ENCODE peak calls at places on chromosome 4, in six cellular contexts. One of them, this sample, is unnamed.

GRCh38 chr4:11765849-11766453 is 337.3 kb upstream of the HS3ST1 start:
- DNase-seq in transverse colon: peak; percentile 14
- DNase-seq in sigmoid colon: no peak
- DNase-seq in lung: no peak
- DNase-seq in thoracic aorta: no peak
- DNase-seq in AG04450: no peak
- DNase-seq in this sample: no peak

GRCh38 chr4:18479825-18480224 is 458.3 kb upstream of the LCORL start:
- DNase-seq in sigmoid colon: no peak
- DNase-seq in transverse colon: no peak
- DNase-seq in lung: no peak
- DNase-seq in AG04450: no peak
- DNase-seq in thoracic aorta: no peak
- DNase-seq in this sample: no peak

GRCh38 chr4:67593741-67594175 is 35.2 kb downstream of the STAP1 start:
- DNase-seq in lung: no peak
- DNase-seq in AG04450: no peak
- DNase-seq in sigmoid colon: no peak
- DNase-seq in thoracic aorta: no peak
- DNase-seq in transverse colon: no peak
- DNase-seq in this sample: no peak

GRCh38 chr4:13496605-13497004 is 12.5 kb upstream of the RAB28 start:
- DNase-seq in AG04450: no peak
- DNase-seq in thoracic aorta: no peak
- DNase-seq in lung: no peak
- DNase-seq in sigmoid colon: no peak
- DNase-seq in transverse colon: no peak
- DNase-seq in this sample: no peak

GRCh38 chr4:123505457-123506310 is 109.1 kb downstream of the SPRY1 start:
- DNase-seq in lung: peak; percentile 57
- DNase-seq in sigmoid colon: peak; percentile 78
- DNase-seq in thoracic aorta: no peak
- DNase-seq in AG04450: peak; percentile 10
- DNase-seq in transverse colon: peak; percentile 37
- DNase-seq in this sample: peak; percentile 69

GRCh38 chr4:88949605-88950004 is 107.4 kb downstream of the FAM13A start:
- DNase-seq in AG04450: no peak
- DNase-seq in transverse colon: no peak
- DNase-seq in lung: no peak
- DNase-seq in sigmoid colon: no peak
- DNase-seq in thoracic aorta: no peak
- DNase-seq in this sample: no peak

GRCh38 chr4:117096886-117097285 is 11.5 kb upstream of the TRAM1L1 start:
- DNase-seq in AG04450: no peak
- DNase-seq in sigmoid colon: no peak
- DNase-seq in lung: no peak
- DNase-seq in thoracic aorta: no peak
- DNase-seq in transverse colon: no peak
- DNase-seq in this sample: no peak

GRCh38 chr4:1808851-1809753 is 16.0 kb downstream of the FGFR3 start:
- DNase-seq in AG04450: no peak
- DNase-seq in lung: no peak
- DNase-seq in transverse colon: no peak
- DNase-seq in thoracic aorta: no peak
- DNase-seq in sigmoid colon: no peak
- DNase-seq in this sample: no peak

GRCh38 chr4:98816386-98816785 is 112.5 kb downstream of the EIF4E start:
- DNase-seq in AG04450: no peak
- DNase-seq in sigmoid colon: no peak
- DNase-seq in transverse colon: no peak
- DNase-seq in thoracic aorta: no peak
- DNase-seq in lung: no peak
- DNase-seq in this sample: no peak

GRCh38 chr4:73609688-73610087 is 10.5 kb downstream of the RASSF6 start:
- DNase-seq in lung: no peak
- DNase-seq in sigmoid colon: no peak
- DNase-seq in transverse colon: no peak
- DNase-seq in AG04450: peak; percentile 55
- DNase-seq in thoracic aorta: no peak
- DNase-seq in this sample: no peak

GRCh38 chr4:87097075-87097474 is 123.3 kb downstream of the KLHL8 start:
- DNase-seq in lung: no peak
- DNase-seq in AG04450: no peak
- DNase-seq in sigmoid colon: no peak
- DNase-seq in thoracic aorta: no peak
- DNase-seq in transverse colon: peak; percentile 28
- DNase-seq in this sample: no peak

GRCh38 chr4:184000457-184001395 is 95.6 kb downstream of the STOX2 start:
- DNase-seq in AG04450: no peak
- DNase-seq in transverse colon: no peak
- DNase-seq in thoracic aorta: no peak
- DNase-seq in lung: no peak
- DNase-seq in sigmoid colon: no peak
- DNase-seq in this sample: peak; percentile 33

GRCh38 chr4:148205481-148205880 is 236.7 kb downstream of the NR3C2 start:
- DNase-seq in transverse colon: no peak
- DNase-seq in lung: no peak
- DNase-seq in sigmoid colon: no peak
- DNase-seq in thoracic aorta: no peak
- DNase-seq in AG04450: no peak
- DNase-seq in this sample: no peak

GRCh38 chr4:139978692-139979091 is 175.3 kb downstream of the MAML3 start:
- DNase-seq in transverse colon: no peak
- DNase-seq in sigmoid colon: no peak
- DNase-seq in AG04450: no peak
- DNase-seq in lung: no peak
- DNase-seq in thoracic aorta: no peak
- DNase-seq in this sample: no peak

GRCh38 chr4:93183589-93183988 is 645.0 kb upstream of the ATOH1 start:
- DNase-seq in thoracic aorta: no peak
- DNase-seq in sigmoid colon: no peak
- DNase-seq in AG04450: no peak
- DNase-seq in transverse colon: no peak
- DNase-seq in lung: no peak
- DNase-seq in this sample: no peak

GRCh38 chr4:151667666-151668065 is 93.1 kb downstream of the GATB start:
- DNase-seq in AG04450: no peak
- DNase-seq in thoracic aorta: no peak
- DNase-seq in sigmoid colon: no peak
- DNase-seq in transverse colon: no peak
- DNase-seq in lung: no peak
- DNase-seq in this sample: no peak
- H3K27ac ChIP-seq in AG04450: no peak overlapping the region
- H3K27ac ChIP-seq in thoracic aorta: no peak overlapping the region
- H3K27ac ChIP-seq in sigmoid colon: no peak overlapping the region
- H3K27ac ChIP-seq in transverse colon: no peak overlapping the region
- H3K27ac ChIP-seq in lung: no peak overlapping the region
- H3K27ac ChIP-seq in this sample: no peak overlapping the region

GRCh38 chr4:146650034-146650433 is 11.3 kb downstream of the POU4F2 start:
- DNase-seq in lung: no peak
- DNase-seq in transverse colon: no peak
- DNase-seq in AG04450: no peak
- DNase-seq in thoracic aorta: no peak
- DNase-seq in sigmoid colon: no peak
- DNase-seq in this sample: no peak

GRCh38 chr4:146648384-146648783 is 9.7 kb downstream of the POU4F2 start:
- DNase-seq in AG04450: no peak
- DNase-seq in transverse colon: no peak
- DNase-seq in thoracic aorta: no peak
- DNase-seq in lung: no peak
- DNase-seq in sigmoid colon: no peak
- DNase-seq in this sample: no peak

GRCh38 chr4:146647615-146648383 is 9.1 kb downstream of the POU4F2 start:
- DNase-seq in AG04450: no peak
- DNase-seq in lung: no peak
- DNase-seq in sigmoid colon: no peak
- DNase-seq in transverse colon: no peak
- DNase-seq in thoracic aorta: no peak
- DNase-seq in this sample: no peak

GRCh38 chr4:146646601-146647000 is 7.9 kb downstream of the POU4F2 start:
- DNase-seq in transverse colon: no peak
- DNase-seq in lung: no peak
- DNase-seq in thoracic aorta: no peak
- DNase-seq in sigmoid colon: no peak
- DNase-seq in AG04450: no peak
- DNase-seq in this sample: no peak

GRCh38 chr4:146649232-146649631 is 10.5 kb downstream of the POU4F2 start:
- DNase-seq in thoracic aorta: no peak
- DNase-seq in transverse colon: no peak
- DNase-seq in lung: no peak
- DNase-seq in AG04450: no peak
- DNase-seq in sigmoid colon: no peak
- DNase-seq in this sample: no peak
- H3K27me3 ChIP-seq in thoracic aorta: peaks cover 6% of the 10 kb centered on the region
- H3K27me3 ChIP-seq in transverse colon: peaks cover 99% of the 10 kb centered on the region
- H3K27me3 ChIP-seq in lung: peaks cover 9% of the 10 kb centered on the region
- H3K27me3 ChIP-seq in AG04450: peaks cover 39% of the 10 kb centered on the region
- H3K27me3 ChIP-seq in sigmoid colon: peaks cover 23% of the 10 kb centered on the region
- H3K27me3 ChIP-seq in this sample: peaks cover 3% of the 10 kb centered on the region

GRCh38 chr4:53192017-53192416 is 173.8 kb downstream of the SCFD2 start:
- DNase-seq in thoracic aorta: no peak
- DNase-seq in AG04450: no peak
- DNase-seq in lung: no peak
- DNase-seq in sigmoid colon: no peak
- DNase-seq in transverse colon: no peak
- DNase-seq in this sample: no peak

GRCh38 chr4:53186714-53187358 is 179.0 kb downstream of the SCFD2 start:
- DNase-seq in thoracic aorta: no peak
- DNase-seq in AG04450: no peak
- DNase-seq in lung: no peak
- DNase-seq in transverse colon: no peak
- DNase-seq in sigmoid colon: no peak
- DNase-seq in this sample: no peak

GRCh38 chr4:53189011-53189410 is 176.8 kb downstream of the SCFD2 start:
- DNase-seq in AG04450: peak; percentile 26
- DNase-seq in transverse colon: no peak
- DNase-seq in sigmoid colon: no peak
- DNase-seq in thoracic aorta: no peak
- DNase-seq in lung: no peak
- DNase-seq in this sample: no peak

GRCh38 chr4:53183754-53184153 is 182.1 kb downstream of the SCFD2 start:
- DNase-seq in lung: no peak
- DNase-seq in transverse colon: no peak
- DNase-seq in sigmoid colon: no peak
- DNase-seq in thoracic aorta: no peak
- DNase-seq in AG04450: no peak
- DNase-seq in this sample: no peak

DNA sequence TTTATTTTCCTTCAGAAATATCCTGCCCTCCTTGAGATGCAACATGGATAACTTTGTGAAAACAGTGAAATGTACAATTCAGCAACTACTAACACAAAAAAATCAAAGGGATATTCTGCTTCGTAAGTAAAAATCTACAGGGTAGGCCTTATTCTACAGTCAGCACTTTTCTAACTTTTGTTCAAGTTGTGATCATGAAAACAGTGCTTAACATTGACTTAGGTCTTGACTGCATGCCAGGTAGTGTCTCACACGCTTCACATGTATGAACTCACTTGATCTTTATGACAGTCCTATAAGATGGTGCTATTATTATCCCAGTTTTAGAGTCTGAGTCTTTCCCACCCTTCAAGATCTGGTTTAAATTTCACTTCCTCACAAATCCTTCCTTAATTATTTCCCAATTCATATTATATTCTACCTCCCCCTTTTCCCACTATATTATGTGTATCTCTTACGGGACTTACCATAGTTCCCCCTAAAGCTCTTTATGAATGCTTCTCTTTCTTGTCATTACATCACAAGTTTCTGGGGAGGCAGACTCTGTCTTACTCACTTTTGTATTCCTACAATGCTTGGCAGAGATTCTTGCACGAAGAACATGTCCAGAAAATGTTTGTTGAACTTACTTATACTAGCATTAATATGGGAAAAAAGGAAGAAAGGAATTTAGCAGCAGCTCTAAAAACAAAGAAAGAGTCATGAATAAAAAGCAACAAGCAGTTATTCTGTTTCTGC is 179.8 kb downstream of the SCFD2 start:
- DNase-seq in sigmoid colon: no peak
- DNase-seq in AG04450: peak; percentile 36
- DNase-seq in lung: no peak
- DNase-seq in thoracic aorta: no peak
- DNase-seq in transverse colon: no peak
- DNase-seq in this sample: no peak
- H3K27ac ChIP-seq in sigmoid colon: no peak overlapping the region
- H3K27ac ChIP-seq in AG04450: no peak overlapping the region
- H3K27ac ChIP-seq in lung: no peak overlapping the region
- H3K27ac ChIP-seq in thoracic aorta: peak overlapping the region; percentile 20
- H3K27ac ChIP-seq in transverse colon: no peak overlapping the region
- H3K27ac ChIP-seq in this sample: no peak overlapping the region

DNA sequence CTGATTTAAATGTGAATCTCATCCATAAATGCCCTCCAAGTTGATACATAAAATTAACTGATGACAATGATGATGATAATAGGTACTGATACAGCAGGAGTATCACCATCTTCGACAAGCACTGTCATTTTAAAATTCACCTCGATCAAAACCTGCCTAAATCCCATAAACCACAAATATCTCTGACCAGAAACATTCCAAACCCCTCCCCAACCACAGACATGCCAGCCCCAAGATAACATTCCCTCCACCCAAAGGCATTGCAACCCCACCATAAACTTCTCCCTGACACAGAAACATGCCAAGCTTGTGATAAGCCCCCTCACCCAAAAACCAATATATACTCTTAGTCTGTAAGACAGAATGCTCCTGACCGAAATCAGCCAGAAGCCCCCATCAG is 63.7 kb upstream of the WDFY3 start:
- DNase-seq in AG04450: no peak
- DNase-seq in sigmoid colon: no peak
- DNase-seq in thoracic aorta: no peak
- DNase-seq in lung: no peak
- DNase-seq in transverse colon: no peak
- DNase-seq in this sample: no peak
- H3K27me3 ChIP-seq in AG04450: no peaks in the 10 kb centered on the region
- H3K27me3 ChIP-seq in sigmoid colon: no peaks in the 10 kb centered on the region
- H3K27me3 ChIP-seq in thoracic aorta: no peaks in the 10 kb centered on the region
- H3K27me3 ChIP-seq in lung: no peaks in the 10 kb centered on the region
- H3K27me3 ChIP-seq in transverse colon: no peaks in the 10 kb centered on the region
- H3K27me3 ChIP-seq in this sample: no peaks in the 10 kb centered on the region

This sample was measured in thyroid gland.